ENCODE peak calls at places on chromosome 1, in ten cellular contexts. O is GM04504; Y is activated CD4-positive, CD25-positive, alpha-beta regulatory T cell; J is bronchial epithelial cell; T is effector memory CD8-positive, alpha-beta T cell; X is globus pallidus; P is activated CD4-positive, alpha-beta T cell treated with anti-CD3 and anti-CD28 coated beads, Interleukin-2, amount 10 ng/mL, durations not matched to agents 7 days and 5 days; D is stomach; V is ovary; A is GM12891. G is an unnamed sample.

GRCh38 chr1:177118901-177119300 is 45.6 kb downstream of the ASTN1 start:
- DNase-seq in O (no peak), Y (no peak), J (no peak), T (no peak), X (no peak), P (no peak), D (no peak), V (no peak), A (no peak), G (no peak)

GRCh38 chr1:32242341-32242851 is 4.6 kb upstream of the FAM167B start:
- DNase-seq in O (no peak), Y (no peak), J (no peak), T (no peak), X (peak; percentile 82), P (no peak), D (no peak), V (peak; percentile 42), A (no peak), G (no peak)

GRCh38 chr1:215260711-215261110 is 178.2 kb downstream of the KCNK2 start:
- DNase-seq in O (no peak), Y (no peak), J (no peak), T (no peak), X (no peak), P (no peak), D (no peak), V (no peak), A (no peak), G (no peak)

GRCh38 chr1:193183019-193183643 is 3.3 kb downstream of the B3GALT2 start:
- DNase-seq in O (peak; percentile 27), Y (no peak), J (peak; percentile 67), T (peak; percentile 27), X (peak; percentile 75), P (peak; percentile 46), D (no peak), V (no peak), A (no peak), G (no peak)

GRCh38 chr1:204014336-204014735 is 58.6 kb upstream of the SOX13 start:
- DNase-seq in O (no peak), Y (no peak), J (no peak), T (no peak), X (no peak), P (no peak), D (no peak), V (no peak), A (no peak), G (no peak)

GRCh38 chr1:244302889-244303609 is 148.7 kb downstream of the ADSS2 start:
- DNase-seq in O (no peak), Y (no peak), J (peak; percentile 88), T (no peak), X (no peak), P (no peak), D (no peak), V (peak; percentile 57), A (no peak), G (peak; percentile 69)

GRCh38 chr1:225848044-225848955 is 33.9 kb downstream of the TMEM63A start:
- DNase-seq in O (no peak), Y (no peak), J (no peak), T (peak; percentile 34), X (peak; percentile 94), P (no peak), D (no peak), V (no peak), A (peak; percentile 43), G (no peak)

GRCh38 chr1:111750856-111751255 is 4.8 kb upstream of the DDX20 start:
- DNase-seq in O (no peak), Y (no peak), J (no peak), T (no peak), X (no peak), P (no peak), D (no peak), V (no peak), A (no peak), G (no peak)

GRCh38 chr1:155978325-155978972 is at the start of gene ARHGEF2:
- DNase-seq in O (no peak), Y (peak; percentile 51), J (peak; percentile 52), T (peak; percentile 55), X (peak; percentile 77), P (peak; percentile 84), D (peak; percentile 77), V (peak; percentile 86), A (peak; percentile 91), G (peak; percentile 72)

GRCh38 chr1:208055535-208055934 is 144.6 kb upstream of the CD34 start:
- DNase-seq in O (no peak), Y (no peak), J (no peak), T (no peak), X (no peak), P (no peak), D (no peak), V (no peak), A (no peak), G (no peak)

GRCh38 chr1:216005916-216006315 is 417.3 kb downstream of the USH2A start:
- DNase-seq in O (peak; percentile 20), Y (no peak), J (peak; percentile 19), T (no peak), X (no peak), P (no peak), D (no peak), V (no peak), A (no peak), G (no peak)

GRCh38 chr1:7657287-7658126 is 113.6 kb upstream of the VAMP3 start:
- DNase-seq in O (no peak), Y (no peak), J (no peak), T (no peak), X (no peak), P (no peak), D (no peak), V (no peak), A (no peak), G (no peak)

GRCh38 chr1:153786038-153786790 is 11.0 kb downstream of the SLC27A3 start:
- DNase-seq in O (no peak), Y (no peak), J (no peak), T (no peak), X (no peak), P (no peak), D (no peak), V (no peak), A (no peak), G (no peak)

GRCh38 chr1:31699341-31699891 is 4.4 kb downstream of the COL16A1 start:
- DNase-seq in O (no peak), Y (no peak), J (no peak), T (peak; percentile 29), X (no peak), P (peak; percentile 48), D (no peak), V (no peak), A (peak; percentile 65), G (no peak)

GRCh38 chr1:225343618-225344017 is 84.2 kb downstream of the LBR start:
- DNase-seq in O (no peak), Y (no peak), J (peak; percentile 53), T (no peak), X (no peak), P (no peak), D (no peak), V (no peak), A (no peak), G (no peak)

GRCh38 chr1:168470821-168471473 is 72.8 kb downstream of the XCL2 start:
- DNase-seq in O (peak; percentile 89), Y (no peak), J (peak; percentile 83), T (no peak), X (no peak), P (no peak), D (no peak), V (no peak), A (no peak), G (no peak)

GRCh38 chr1:119040906-119041305 is 52.8 kb upstream of the TBX15 start:
- DNase-seq in O (peak; percentile 38), Y (no peak), J (no peak), T (no peak), X (no peak), P (no peak), D (no peak), V (peak; percentile 23), A (no peak), G (no peak)

GRCh38 chr1:97989094-97989680 is 68.4 kb upstream of the DPYD start:
- DNase-seq in O (no peak), Y (no peak), J (peak; percentile 58), T (no peak), X (no peak), P (no peak), D (no peak), V (no peak), A (no peak), G (no peak)

GRCh38 chr1:219039018-219039740 is 134.5 kb upstream of the LYPLAL1 start:
- DNase-seq in O (no peak), Y (no peak), J (no peak), T (no peak), X (no peak), P (no peak), D (no peak), V (no peak), A (no peak), G (no peak)

GRCh38 chr1:193513032-193513431 is 326.6 kb upstream of the B3GALT2 start:
- DNase-seq in O (no peak), Y (no peak), J (no peak), T (no peak), X (no peak), P (no peak), D (no peak), V (no peak), A (no peak), G (no peak)